ENCODE peak calls at places on chromosomes 3 and 15, in four cellular contexts. I is hepatocyte, S is IMR-90, P is neural progenitor cell. O is an unnamed sample.
A peak's percentile ranks its signal among the peaks of the same experiment; 100 is the strongest.

GRCh38 chr3:122674339-122674738 is 6.3 kb upstream of the PARP14 start:
- DNase-seq in I (no peak), S (no peak), P (no peak), O (no peak)

GRCh38 chr15:33154366-33155166 is 39.9 kb downstream of the FMN1 start:
- DNase-seq in I (no peak), S (peak; percentile 55), P (no peak), O (no peak)

GRCh38 chr15:56923174-56923579 is 4.7 kb downstream of the TCF12 start:
- DNase-seq in I (no peak), S (no peak), P (peak; percentile 20), O (no peak)

GRCh38 chr3:196055683-196056270 is 26.1 kb downstream of the TFRC start:
- DNase-seq in I (peak; percentile 36), S (no peak), P (no peak), O (peak; percentile 14)

GRCh38 chr15:70344666-70345065 is 246.9 kb upstream of the TLE3 start:
- DNase-seq in I (no peak), S (no peak), P (no peak), O (no peak)

GRCh38 chr3:135500034-135500433 is 465.5 kb upstream of the PPP2R3A start:
- DNase-seq in I (no peak), S (no peak), P (no peak), O (no peak)

GRCh38 chr15:68524753-68525584 is 53.8 kb upstream of the CORO2B start:
- DNase-seq in I (no peak), S (peak; percentile 87), P (no peak), O (no peak)

GRCh38 chr15:98983333-98983732 is 24.3 kb downstream of the PGPEP1L start:
- DNase-seq in I (no peak), S (peak; percentile 84), P (no peak), O (no peak)

GRCh38 chr3:47536967-47537366 is 23.5 kb upstream of the ELP6 start:
- DNase-seq in I (no peak), S (no peak), P (no peak), O (no peak)

GRCh38 chr15:93515256-93516044 is 426.4 kb upstream of the RGMA start:
- DNase-seq in I (no peak), S (no peak), P (no peak), O (peak; percentile 16)
- H3K4me2 ChIP-seq in I (no peak overlapping the region), S (no peak overlapping the region), P (no peak overlapping the region), O (no peak overlapping the region)

GRCh38 chr3:113193298-113193697 is 18.1 kb upstream of the BOC start:
- DNase-seq in I (peak; percentile 53), S (no peak), P (peak; percentile 86), O (peak; percentile 28)
- H3K4me2 ChIP-seq in I (peak overlapping the region; percentile 49), S (peak overlapping the region; percentile 31), P (peak overlapping the region; percentile 66), O (no peak overlapping the region)

GRCh38 chr3:114764056-114764492 is 383.0 kb downstream of the ZBTB20 start:
- DNase-seq in I (no peak), S (peak; percentile 28), P (no peak), O (no peak)
- H3K4me2 ChIP-seq in I (peak overlapping the region; percentile 20), S (no peak overlapping the region), P (no peak overlapping the region), O (no peak overlapping the region)

DNA sequence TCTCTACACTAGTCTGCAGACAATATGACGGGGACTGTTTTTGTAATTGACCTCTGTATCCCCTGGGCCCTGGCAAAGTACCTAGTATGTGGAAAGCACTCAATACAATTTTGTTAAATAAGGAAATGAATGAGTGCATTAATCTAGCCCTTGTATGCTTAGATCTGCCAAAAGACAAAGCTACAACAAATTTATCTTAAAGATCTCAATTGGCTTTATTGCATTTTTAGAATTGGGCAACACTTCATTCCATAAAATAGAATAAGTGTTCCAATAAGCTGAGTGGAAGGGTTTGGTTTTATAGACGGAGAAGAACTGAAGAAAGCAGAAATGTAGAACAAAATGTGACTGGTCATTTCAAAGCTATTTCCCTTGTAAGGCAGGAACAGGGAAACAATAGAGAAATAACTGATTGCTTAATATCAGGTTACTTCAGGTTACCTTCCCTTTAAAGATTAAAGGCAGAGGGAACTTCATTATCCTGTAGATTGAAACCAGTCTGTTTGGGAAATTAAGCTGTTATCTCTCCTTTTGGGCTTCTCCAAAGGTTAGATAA is 108.3 kb upstream of the MME start:
- DNase-seq in I (no peak), S (peak; percentile 42), P (no peak), O (peak; percentile 66)
- H3K4me2 ChIP-seq in I (no peak overlapping the region), S (peak overlapping the region; percentile 45), P (no peak overlapping the region), O (no peak overlapping the region)

GRCh38 chr3:185822957-185823279 is 1.9 kb downstream of the IGF2BP2 start:
- DNase-seq in I (no peak), S (no peak), P (no peak), O (no peak)
- H3K4me2 ChIP-seq in I (peak overlapping the region; percentile 72), S (peak overlapping the region; percentile 92), P (peak overlapping the region; percentile 87), O (peak overlapping the region; percentile 11)

GRCh38 chr3:189513281-189514151 is 117.7 kb upstream of the TP63 start:
- DNase-seq in I (peak; percentile 32), S (no peak), P (no peak), O (no peak)
- H3K4me2 ChIP-seq in I (peak overlapping the region; percentile 12), S (no peak overlapping the region), P (no peak overlapping the region), O (no peak overlapping the region)

GRCh38 chr3:178131801-178132200 is 404.4 kb upstream of the KCNMB2 start:
- DNase-seq in I (no peak), S (peak; percentile 52), P (no peak), O (no peak)
- H3K4me2 ChIP-seq in I (no peak overlapping the region), S (no peak overlapping the region), P (no peak overlapping the region), O (no peak overlapping the region)

GRCh38 chr3:13545952-13546454 is 2.9 kb upstream of the FBLN2 start:
- DNase-seq in I (no peak), S (no peak), P (no peak), O (no peak)

GRCh38 chr3:13543251-13543650 is 5.7 kb upstream of the FBLN2 start:
- DNase-seq in I (peak; percentile 73), S (peak; percentile 87), P (no peak), O (peak; percentile 81)

GRCh38 chr3:13546667-13547171 is 2.2 kb upstream of the FBLN2 start:
- DNase-seq in I (peak; percentile 60), S (peak; percentile 69), P (peak; percentile 40), O (peak; percentile 98)

GRCh38 chr3:13544293-13544831 is 4.6 kb upstream of the FBLN2 start:
- DNase-seq in I (no peak), S (peak; percentile 78), P (no peak), O (no peak)

GRCh38 chr3:13544951-13545651 is 3.8 kb upstream of the FBLN2 start:
- DNase-seq in I (no peak), S (no peak), P (no peak), O (no peak)
- H3K4me2 ChIP-seq in I (no peak overlapping the region), S (no peak overlapping the region), P (no peak overlapping the region), O (no peak overlapping the region)

GRCh38 chr15:83449250-83449671 is 2.1 kb downstream of the SH3GL3 start:
- DNase-seq in I (no peak), S (no peak), P (no peak), O (peak; percentile 82)
- H3K4me2 ChIP-seq in I (peak overlapping the region; percentile 90), S (no peak overlapping the region), P (no peak overlapping the region), O (no peak overlapping the region)

O was measured in mesendoderm.